ENCODE peak calls at places on chromosomes 1 and 21, in eight cellular contexts. I is B cell, M is brain microvascular endothelial cell, F is transverse colon, J is upper lobe of left lung, D is gastrocnemius medialis, T is dorsolateral prefrontal cortex, V is fibroblast of pulmonary artery. N is an unnamed sample.

GRCh38 chr1:161427733-161428516 is 60.2 kb upstream of the CFAP126 start:
- DNase-seq in I (peak; percentile 47), M (peak; percentile 59), F (no peak), J (no peak), D (no peak), T (no peak), V (peak; percentile 54), N (peak; percentile 36)

GRCh38 chr1:59077739-59078503 is 219.0 kb upstream of the FGGY start:
- DNase-seq in I (no peak), M (no peak), F (no peak), J (no peak), D (no peak), T (no peak), V (no peak), N (no peak)

GRCh38 chr1:24897263-24898151 is 32.6 kb downstream of the RUNX3 start:
- DNase-seq in I (no peak), M (no peak), F (peak; percentile 76), J (peak; percentile 15), D (no peak), T (peak; percentile 31), V (no peak), N (peak; percentile 17)

GRCh38 chr1:213989740-213990472 is 2.1 kb downstream of the PROX1 start:
- DNase-seq in I (no peak), M (no peak), F (peak; percentile 35), J (peak; percentile 42), D (peak; percentile 32), T (no peak), V (no peak), N (no peak)

GRCh38 chr1:228944241-228944741 is 209.0 kb downstream of the RHOU start:
- DNase-seq in I (no peak), M (no peak), F (no peak), J (no peak), D (no peak), T (no peak), V (no peak), N (no peak)

GRCh38 chr1:62391369-62391971 is 45.4 kb upstream of the USP1 start:
- DNase-seq in I (peak; percentile 30), M (peak; percentile 15), F (peak; percentile 18), J (no peak), D (no peak), T (no peak), V (no peak), N (peak; percentile 30)

GRCh38 chr1:7005762-7006161 is 220.5 kb downstream of the CAMTA1 start:
- DNase-seq in I (no peak), M (no peak), F (no peak), J (no peak), D (no peak), T (no peak), V (no peak), N (no peak)

GRCh38 chr1:17213433-17214148 is 8.7 kb downstream of the PADI1 start:
- DNase-seq in I (no peak), M (no peak), F (no peak), J (no peak), D (no peak), T (no peak), V (no peak), N (no peak)

GRCh38 chr21:38804617-38805281 is 980 bp upstream of the ETS2 start:
- DNase-seq in I (no peak), M (peak; percentile 79), F (peak; percentile 86), J (peak; percentile 90), D (peak; percentile 67), T (peak; percentile 73), V (no peak), N (peak; percentile 45)

GRCh38 chr1:108858541-108858940 is 1.6 kb upstream of the AKNAD1 start:
- DNase-seq in I (no peak), M (no peak), F (no peak), J (no peak), D (no peak), T (no peak), V (no peak), N (no peak)

GRCh38 chr1:184752656-184753055 is 2.0 kb downstream of the EDEM3 start:
- DNase-seq in I (no peak), M (no peak), F (no peak), J (no peak), D (no peak), T (no peak), V (no peak), N (no peak)

GRCh38 chr21:33061233-33061632 is 8.7 kb upstream of the OLIG1 start:
- DNase-seq in I (no peak), M (no peak), F (no peak), J (no peak), D (no peak), T (no peak), V (no peak), N (no peak)

GRCh38 chr1:109557520-109557919 is 9.1 kb downstream of the GNAI3 start:
- DNase-seq in I (no peak), M (no peak), F (no peak), J (no peak), D (no peak), T (no peak), V (no peak), N (no peak)

GRCh38 chr1:44377925-44378784 is 23.1 kb upstream of the ERI3 start:
- DNase-seq in I (peak; percentile 58), M (peak; percentile 35), F (peak; percentile 24), J (peak; percentile 40), D (no peak), T (peak; percentile 54), V (peak; percentile 72), N (peak; percentile 59)

GRCh38 chr1:212754715-212755114 is 36.9 kb downstream of the NSL1 start:
- DNase-seq in I (no peak), M (no peak), F (no peak), J (no peak), D (no peak), T (peak; percentile 65), V (peak; percentile 3), N (no peak)

GRCh38 chr1:85865183-85865582 is 156.9 kb upstream of the ZNHIT6 start:
- DNase-seq in I (no peak), M (no peak), F (no peak), J (no peak), D (no peak), T (no peak), V (peak; percentile 31), N (no peak)

GRCh38 chr1:173888749-173889148 is 20.6 kb downstream of the ZBTB37 start:
- DNase-seq in I (no peak), M (no peak), F (no peak), J (no peak), D (no peak), T (no peak), V (no peak), N (no peak)

GRCh38 chr1:2018217-2019161 is 656 bp upstream of the GABRD start:
- DNase-seq in I (no peak), M (no peak), F (no peak), J (no peak), D (no peak), T (no peak), V (no peak), N (no peak)

GRCh38 chr1:2014726-2015382 is 4.3 kb upstream of the GABRD start:
- DNase-seq in I (no peak), M (no peak), F (no peak), J (no peak), D (no peak), T (no peak), V (no peak), N (no peak)

GRCh38 chr1:2015383-2015735 is 3.8 kb upstream of the GABRD start:
- DNase-seq in I (no peak), M (no peak), F (no peak), J (no peak), D (no peak), T (no peak), V (no peak), N (no peak)

GRCh38 chr1:2014181-2014580 is 5.0 kb upstream of the GABRD start:
- DNase-seq in I (no peak), M (no peak), F (no peak), J (no peak), D (no peak), T (no peak), V (no peak), N (no peak)

GRCh38 chr1:2016123-2016522 is 3.0 kb upstream of the GABRD start:
- DNase-seq in I (no peak), M (no peak), F (no peak), J (no peak), D (no peak), T (no peak), V (no peak), N (no peak)
- TF ChIP-seq CTCF in I (no peak), M (no peak), F (no peak), J (no peak), D (no peak), T (no peak), V (no peak), N (no peak)

GRCh38 chr1:114757455-114758250 is at the start of gene CSDE1:
- DNase-seq in I (peak; percentile 98), M (peak; percentile 98), F (peak; percentile 98), J (peak; percentile 99), D (peak; percentile 98), T (peak; percentile 95), V (peak; percentile 99), N (peak; percentile 91)
- TF ChIP-seq CTCF in I (no peak), M (peak; percentile 71), F (peak; percentile 32), J (peak; percentile 50), D (peak; percentile 61), T (no peak), V (peak; percentile 47), N (peak; percentile 36)

DNA sequence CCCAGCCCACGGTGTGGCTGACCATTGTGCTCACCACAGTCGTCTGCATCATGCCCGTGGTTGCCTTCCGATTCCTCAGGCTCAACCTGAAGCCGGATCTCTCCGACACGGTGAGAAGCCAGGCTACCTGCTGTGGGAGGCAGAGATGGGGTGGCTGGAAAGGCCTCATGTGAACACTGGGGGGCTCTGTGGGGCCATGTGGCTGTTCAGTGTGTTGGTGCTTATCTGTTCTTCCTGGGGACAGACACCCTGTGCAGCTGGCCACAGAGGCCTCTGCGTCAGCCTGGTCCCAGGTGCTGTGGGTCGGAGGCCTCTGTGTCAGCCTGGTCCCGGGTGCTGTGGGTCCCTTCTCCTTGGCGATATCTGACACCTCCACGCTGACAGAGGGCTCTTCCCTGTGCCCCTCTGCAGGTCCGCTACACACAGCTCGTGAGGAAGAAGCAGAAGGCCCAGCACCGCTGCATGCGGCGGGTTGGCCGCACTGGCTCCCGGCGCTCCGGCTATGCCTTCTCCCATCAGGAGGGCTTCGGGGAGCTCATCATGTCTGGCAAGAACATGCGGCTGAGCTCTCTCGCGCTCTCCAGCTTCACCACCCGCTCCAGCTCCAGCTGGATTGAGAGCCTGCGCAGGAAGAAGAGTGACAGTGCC is 23.2 kb downstream of the ATP8B2 start:
- DNase-seq in I (no peak), M (no peak), F (no peak), J (no peak), D (no peak), T (no peak), V (no peak), N (no peak)
- TF ChIP-seq CTCF in I (no peak), M (peak; percentile 7), F (no peak), J (no peak), D (peak; percentile 6), T (no peak), V (no peak), N (no peak)

DNA sequence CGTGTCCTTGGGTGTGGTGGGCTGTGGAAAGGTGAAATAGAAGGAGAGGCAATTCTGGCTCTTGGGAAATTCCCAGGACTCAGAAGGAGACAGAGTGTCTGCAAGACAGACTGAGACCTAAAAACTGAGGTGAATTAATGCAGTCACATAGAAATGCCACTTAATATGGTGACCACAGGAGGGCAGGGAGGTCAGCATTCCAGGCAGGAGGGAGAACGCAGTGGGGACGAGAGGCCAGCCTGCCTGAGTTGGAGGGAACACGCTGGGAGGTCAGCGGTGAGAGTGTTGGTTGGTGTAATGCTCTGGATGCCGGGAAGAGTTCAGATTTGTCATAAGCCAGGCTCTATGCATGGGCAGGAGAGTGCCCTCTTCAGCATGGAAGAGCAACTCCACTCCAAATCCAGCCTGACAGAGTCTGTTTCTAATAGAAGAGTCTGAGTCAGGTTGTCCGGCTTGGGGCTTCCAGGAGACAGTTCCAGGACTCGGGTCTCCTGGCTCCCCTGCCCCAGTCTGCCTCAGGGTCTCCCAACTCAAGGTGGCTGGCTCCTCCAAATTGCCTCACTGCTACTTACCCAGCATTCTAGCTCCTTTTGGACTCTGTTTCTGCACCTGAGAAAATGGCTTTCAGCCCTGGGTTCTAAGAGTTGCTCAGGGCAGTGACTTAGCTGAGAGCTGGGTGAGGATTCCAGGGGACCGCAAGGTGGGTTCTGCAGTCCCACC is 5.7 kb upstream of the IGFN1 start:
- DNase-seq in I (no peak), M (peak; percentile 82), F (peak; percentile 25), J (peak; percentile 54), D (peak; percentile 66), T (no peak), V (peak; percentile 68), N (no peak)
- TF ChIP-seq CTCF in I (no peak), M (peak; percentile 93), F (peak; percentile 49), J (peak; percentile 46), D (peak; percentile 71), T (no peak), V (peak; percentile 74), N (peak; percentile 23)